ENCODE peak calls at places on chromosome 6, in eight cellular contexts. One of them, this sample, is unnamed.

GRCh38 chr6:160419488-160419887 is 71.3 kb downstream of the SLC22A3 start:
- DNase-seq in naive B cell: no peak
- DNase-seq in CD8-positive, alpha-beta memory T cell: no peak
- DNase-seq in AML-193: no peak
- DNase-seq in T-cell: no peak
- DNase-seq in neural crest cell: no peak
- DNase-seq in GOT3: no peak
- DNase-seq in lower lobe of right lung: no peak
- DNase-seq in this sample: no peak

GRCh38 chr6:25250878-25251277 is 28.3 kb upstream of the CARMIL1 start:
- DNase-seq in AML-193: no peak
- DNase-seq in neural crest cell: no peak
- DNase-seq in GOT3: no peak
- DNase-seq in CD8-positive, alpha-beta memory T cell: no peak
- DNase-seq in naive B cell: no peak
- DNase-seq in T-cell: no peak
- DNase-seq in lower lobe of right lung: no peak
- DNase-seq in this sample: no peak

GRCh38 chr6:53306819-53307347 is 41.9 kb downstream of the ELOVL5 start:
- DNase-seq in CD8-positive, alpha-beta memory T cell: no peak
- DNase-seq in T-cell: no peak
- DNase-seq in AML-193: no peak
- DNase-seq in lower lobe of right lung: no peak
- DNase-seq in neural crest cell: no peak
- DNase-seq in naive B cell: no peak
- DNase-seq in GOT3: no peak
- DNase-seq in this sample: no peak

GRCh38 chr6:166952122-166952521 is 4.2 kb downstream of the RNASET2 start:
- DNase-seq in AML-193: no peak
- DNase-seq in lower lobe of right lung: no peak
- DNase-seq in GOT3: no peak
- DNase-seq in CD8-positive, alpha-beta memory T cell: no peak
- DNase-seq in neural crest cell: no peak
- DNase-seq in T-cell: peak; percentile 28
- DNase-seq in naive B cell: no peak
- DNase-seq in this sample: peak; percentile 17

GRCh38 chr6:137913434-137913833 is 46.4 kb downstream of the TNFAIP3 start:
- DNase-seq in neural crest cell: no peak
- DNase-seq in AML-193: no peak
- DNase-seq in lower lobe of right lung: no peak
- DNase-seq in GOT3: no peak
- DNase-seq in T-cell: no peak
- DNase-seq in CD8-positive, alpha-beta memory T cell: no peak
- DNase-seq in naive B cell: no peak
- DNase-seq in this sample: no peak

GRCh38 chr6:27687154-27688013 is 214.5 kb upstream of the ZNF184 start:
- DNase-seq in GOT3: peak; percentile 52
- DNase-seq in lower lobe of right lung: peak; percentile 79
- DNase-seq in AML-193: peak; percentile 67
- DNase-seq in neural crest cell: peak; percentile 82
- DNase-seq in naive B cell: peak; percentile 63
- DNase-seq in T-cell: peak; percentile 72
- DNase-seq in CD8-positive, alpha-beta memory T cell: peak; percentile 66
- DNase-seq in this sample: peak; percentile 95

GRCh38 chr6:17884501-17885039 is 102.9 kb downstream of the KIF13A start:
- DNase-seq in T-cell: no peak
- DNase-seq in neural crest cell: no peak
- DNase-seq in naive B cell: no peak
- DNase-seq in CD8-positive, alpha-beta memory T cell: no peak
- DNase-seq in AML-193: peak; percentile 57
- DNase-seq in lower lobe of right lung: no peak
- DNase-seq in GOT3: no peak
- DNase-seq in this sample: peak; percentile 50

GRCh38 chr6:168046696-168047095 is 32.3 kb downstream of the FRMD1 start:
- DNase-seq in GOT3: no peak
- DNase-seq in CD8-positive, alpha-beta memory T cell: no peak
- DNase-seq in naive B cell: no peak
- DNase-seq in T-cell: no peak
- DNase-seq in lower lobe of right lung: no peak
- DNase-seq in neural crest cell: no peak
- DNase-seq in AML-193: no peak
- DNase-seq in this sample: no peak

GRCh38 chr6:111938710-111939109 is 65.5 kb upstream of the FYN start:
- DNase-seq in lower lobe of right lung: no peak
- DNase-seq in CD8-positive, alpha-beta memory T cell: no peak
- DNase-seq in AML-193: no peak
- DNase-seq in neural crest cell: no peak
- DNase-seq in naive B cell: no peak
- DNase-seq in T-cell: no peak
- DNase-seq in GOT3: no peak
- DNase-seq in this sample: no peak

GRCh38 chr6:40349092-40349491 is 238.1 kb downstream of the LRFN2 start:
- DNase-seq in lower lobe of right lung: no peak
- DNase-seq in naive B cell: no peak
- DNase-seq in CD8-positive, alpha-beta memory T cell: no peak
- DNase-seq in T-cell: no peak
- DNase-seq in neural crest cell: no peak
- DNase-seq in GOT3: no peak
- DNase-seq in AML-193: no peak
- DNase-seq in this sample: no peak